ENCODE peak calls at places on chromosomes 13 and 19, in ten cellular contexts. R, T, V, S, G, M, K, C, L and B are unnamed samples.

GRCh38 chr13:28640861-28641599 is 17.9 kb upstream of the POMP start:
- DNase-seq in M (no peak), S (no peak), G (no peak), V (no peak), T (no peak), K (peak), C (no peak), R (peak), L (no peak), B (no peak)

GRCh38 chr19:45496349-45496953 is 396 bp downstream of the RTN2 start:
- DNase-seq in L (no peak), T (no peak), R (no peak), S (peak), G (peak), M (no peak), C (no peak), V (no peak), K (peak), B (no peak)

GRCh38 chr19:632228-633067 is 889 bp downstream of the POLRMT start:
- DNase-seq in V (peak), C (no peak), M (peak), S (no peak), R (no peak), G (no peak), K (no peak), L (no peak), T (no peak), B (no peak)

GRCh38 chr13:109998808-109999528 is 212.6 kb upstream of the IRS2 start:
- DNase-seq in C (no peak), S (no peak), V (no peak), K (no peak), R (no peak), M (no peak), T (no peak), G (no peak), L (no peak), B (no peak)

GRCh38 chr13:44653261-44653660 is 77.1 kb upstream of the TSC22D1 start:
- DNase-seq in T (no peak), G (no peak), C (no peak), V (no peak), L (no peak), M (no peak), S (no peak), K (no peak), R (no peak), B (no peak)

GRCh38 chr13:26679411-26679810 is 81.2 kb downstream of the GPR12 start:
- DNase-seq in L (no peak), R (no peak), T (no peak), G (no peak), C (no peak), S (no peak), K (no peak), M (no peak), V (no peak), B (no peak)

GRCh38 chr19:56139847-56140582 is 1.1 kb upstream of the ZNF444 start:
- DNase-seq in R (no peak), T (no peak), S (no peak), V (no peak), K (no peak), C (no peak), M (no peak), L (no peak), G (peak), B (no peak)

GRCh38 chr19:55018216-55018615 is 19.8 kb downstream of the GP6 start:
- DNase-seq in G (no peak), R (no peak), C (no peak), S (no peak), T (no peak), M (no peak), L (no peak), K (no peak), V (no peak), B (no peak)

GRCh38 chr19:2083174-2083854 is 12.8 kb downstream of the MOB3A start:
- DNase-seq in T (no peak), C (no peak), S (peak), R (peak), L (no peak), V (peak), K (peak), M (no peak), G (no peak), B (no peak)

GRCh38 chr13:107069107-107069776 is 501.3 kb upstream of the ARGLU1 start:
- DNase-seq in M (no peak), L (no peak), C (no peak), K (no peak), R (no peak), V (peak), G (no peak), T (no peak), S (no peak), B (no peak)

GRCh38 chr13:64997438-64997837 is 2232.7 kb downstream of the PCDH9 start:
- DNase-seq in C (no peak), K (no peak), V (no peak), S (no peak), M (no peak), G (no peak), L (no peak), R (no peak), T (no peak), B (no peak)

GRCh38 chr13:84433024-84433423 is 550.8 kb upstream of the SLITRK1 start:
- DNase-seq in V (no peak), L (no peak), T (no peak), S (no peak), M (no peak), C (no peak), G (no peak), R (no peak), K (no peak), B (no peak)

GRCh38 chr13:40983269-40983668 is 35.8 kb downstream of the ELF1 start:
- DNase-seq in K (no peak), C (no peak), M (no peak), S (no peak), L (no peak), T (no peak), G (no peak), R (no peak), V (no peak), B (no peak)

GRCh38 chr13:93411281-93411680 is 184.7 kb downstream of the GPC6 start:
- DNase-seq in T (no peak), M (no peak), G (no peak), C (no peak), R (no peak), V (no peak), L (no peak), S (no peak), K (no peak), B (no peak)

GRCh38 chr19:11420429-11420893 is 1.3 kb upstream of the RGL3 start:
- DNase-seq in K (peak), V (no peak), G (peak), L (peak), R (peak), M (no peak), T (no peak), S (peak), C (no peak), B (no peak)

GRCh38 chr13:89955773-89956172 is 1391.7 kb upstream of the MIR17HG start:
- DNase-seq in T (no peak), R (no peak), V (no peak), S (no peak), M (no peak), C (no peak), K (no peak), L (no peak), G (no peak), B (no peak)

GRCh38 chr19:11551603-11552235 is 7.3 kb downstream of the ELOF1 start:
- DNase-seq in S (peak), G (no peak), C (no peak), K (peak), R (no peak), T (no peak), V (peak), M (no peak), L (no peak), B (no peak)

GRCh38 chr19:17475541-17476115 is 5.3 kb downstream of the SLC27A1 start:
- DNase-seq in T (peak), C (peak), M (peak), G (peak), L (peak), R (peak), K (no peak), V (no peak), S (no peak), B (peak)

GRCh38 chr19:42301646-42302204 is at the start of gene PRR19:
- DNase-seq in G (no peak), R (no peak), L (no peak), M (no peak), S (no peak), C (no peak), K (no peak), V (peak), T (no peak), B (no peak)

GRCh38 chr13:113448885-113449692 is 4.2 kb downstream of the ADPRHL1 start:
- DNase-seq in M (peak), C (no peak), L (no peak), G (peak), S (no peak), K (peak), R (peak), V (peak), T (peak), B (no peak)

GRCh38 chr13:113448545-113448884 is 4.8 kb downstream of the ADPRHL1 start:
- DNase-seq in S (no peak), L (peak), C (no peak), G (peak), R (peak), M (peak), T (peak), K (no peak), V (peak), B (no peak)

GRCh38 chr13:113451951-113452421 is 1.3 kb downstream of the ADPRHL1 start:
- DNase-seq in V (no peak), L (peak), M (no peak), K (no peak), G (no peak), C (no peak), T (no peak), R (peak), S (no peak), B (no peak)

GRCh38 chr13:113447596-113447995 is 5.7 kb downstream of the ADPRHL1 start:
- DNase-seq in S (no peak), T (no peak), G (no peak), L (no peak), V (no peak), K (no peak), M (no peak), C (no peak), R (no peak), B (no peak)

GRCh38 chr13:113449693-113450347 is 3.5 kb downstream of the ADPRHL1 start:
- DNase-seq in M (no peak), S (no peak), C (no peak), K (no peak), V (no peak), G (no peak), R (no peak), T (no peak), L (no peak), B (no peak)
- H3K27ac ChIP-seq in M (peak), S (no peak), C (no peak), K (peak), V (peak), G (peak), R (peak), T (peak), L (peak), B (peak)

GRCh38 chr13:105678072-105678471 is 857.4 kb downstream of the EFNB2 start:
- DNase-seq in C (no peak), R (no peak), T (no peak), K (no peak), L (no peak), G (no peak), S (no peak), M (no peak), V (no peak), B (no peak)
- H3K27ac ChIP-seq in C (no peak), R (no peak), T (no peak), K (no peak), L (no peak), G (no peak), S (no peak), M (no peak), V (no peak), B (no peak)

DNA sequence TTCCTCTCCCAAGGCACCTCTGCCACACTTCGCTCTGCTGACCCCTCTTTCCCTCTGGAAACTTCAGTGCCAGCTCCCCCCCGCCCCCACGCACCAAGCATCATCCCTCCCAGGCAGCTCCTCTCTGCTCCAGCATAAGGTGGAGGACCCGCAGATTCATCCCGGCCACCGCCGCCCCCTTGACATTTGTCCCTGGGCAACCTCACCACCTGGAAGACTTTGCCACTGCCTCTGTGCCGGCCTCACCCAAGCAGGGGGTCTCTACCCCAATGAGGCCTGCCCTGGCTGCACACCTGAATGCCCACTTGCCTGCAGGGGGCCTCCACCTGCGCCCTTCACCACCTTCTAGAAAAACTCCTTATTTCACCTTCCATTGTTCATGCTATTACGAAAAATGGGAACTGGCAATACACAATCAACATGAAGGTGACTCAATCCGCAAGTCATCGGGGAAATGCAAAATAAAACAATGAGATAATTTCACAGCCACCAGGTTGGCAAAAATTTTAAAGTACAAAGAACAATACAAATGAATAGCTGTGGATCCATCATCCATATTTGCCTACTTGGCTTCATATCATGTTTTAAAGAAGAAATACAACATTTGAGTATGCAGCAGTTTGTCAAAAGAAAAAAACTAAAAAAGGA is 21.9 kb downstream of the CCNE1 start:
- DNase-seq in M (no peak), C (no peak), R (no peak), S (peak), T (no peak), K (no peak), G (no peak), V (no peak), L (no peak), B (no peak)
- H3K27ac ChIP-seq in M (no peak), C (no peak), R (no peak), S (no peak), T (no peak), K (no peak), G (no peak), V (no peak), L (no peak), B (no peak)

DNA sequence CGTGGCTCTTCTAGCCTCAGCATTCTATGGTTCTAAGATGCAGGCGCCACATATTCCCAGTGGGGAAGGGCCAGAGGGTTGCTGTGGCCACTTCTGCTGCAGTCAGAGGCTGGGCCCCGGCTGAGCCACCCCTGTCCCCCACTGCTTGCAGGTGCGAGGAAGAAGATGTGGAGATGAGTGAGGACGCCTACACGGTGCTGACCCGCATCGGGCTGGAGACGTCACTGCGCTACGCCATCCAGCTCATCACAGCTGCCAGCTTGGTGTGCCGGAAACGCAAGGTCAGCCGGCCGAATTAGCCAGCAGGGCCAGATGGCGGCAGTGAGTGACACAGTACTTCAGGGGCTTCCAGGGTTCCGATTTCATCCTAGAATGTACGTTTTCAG is 2.0 kb downstream of the LHB start:
- DNase-seq in G (no peak), M (no peak), S (no peak), T (no peak), V (no peak), L (no peak), K (no peak), C (no peak), R (no peak), B (no peak)
- H3K27ac ChIP-seq in G (no peak), M (no peak), S (no peak), T (no peak), V (no peak), L (no peak), K (no peak), C (no peak), R (no peak), B (no peak)

DNA sequence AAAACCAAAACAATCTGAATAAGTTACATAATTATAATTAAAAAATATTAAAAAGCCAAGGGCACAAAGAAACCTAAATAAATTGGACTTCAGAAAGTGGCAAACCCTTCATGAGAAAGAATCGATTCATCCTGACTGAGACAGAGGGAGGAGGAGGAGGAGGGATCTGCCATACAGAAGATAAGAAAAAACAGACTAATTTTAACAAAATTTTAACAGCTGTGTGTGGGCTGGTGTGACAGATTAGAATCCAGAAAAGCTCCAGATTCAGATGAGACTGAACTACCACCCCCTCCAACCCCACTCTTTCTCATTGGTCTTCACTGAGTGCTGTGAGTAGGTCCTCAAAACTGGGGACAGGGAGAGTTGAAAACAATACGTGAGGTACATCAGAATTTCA is 111.5 kb upstream of the HTR2A start:
- DNase-seq in L (no peak), G (no peak), S (no peak), T (no peak), C (no peak), K (no peak), M (no peak), R (no peak), V (no peak), B (no peak)
- H3K27ac ChIP-seq in L (no peak), G (no peak), S (no peak), T (no peak), C (no peak), K (no peak), M (no peak), R (no peak), V (no peak), B (no peak)

DNA sequence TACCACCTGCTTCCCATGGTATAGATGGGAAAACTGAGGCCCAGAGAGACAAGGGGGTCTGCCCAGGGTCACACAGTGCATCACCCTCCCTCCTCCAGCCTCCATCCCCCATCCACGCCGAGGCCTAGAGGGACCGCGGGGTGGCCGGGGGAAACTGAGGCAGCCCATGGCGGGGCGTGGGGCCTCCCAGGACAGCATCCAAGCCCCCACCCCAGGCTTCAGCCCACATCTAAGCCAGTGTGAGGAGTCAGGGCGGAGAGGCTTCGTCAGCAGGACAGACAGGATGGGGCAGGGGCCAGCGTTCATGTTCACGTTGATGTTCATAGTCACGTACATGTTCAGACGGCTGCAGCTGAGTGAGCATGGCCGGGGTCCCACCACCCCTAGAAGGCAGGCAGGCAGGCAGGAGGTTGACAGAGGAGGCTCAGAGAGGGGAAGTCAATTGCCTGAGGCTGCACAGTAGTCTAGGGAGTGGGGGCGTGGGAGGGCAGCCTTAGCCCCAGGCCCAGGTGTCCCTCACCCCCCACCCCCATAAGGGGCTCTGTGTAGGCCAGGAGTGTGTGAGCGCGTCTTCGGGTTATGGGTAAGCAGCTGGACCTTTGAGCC is 23.3 kb downstream of the SMIM24 start:
- DNase-seq in M (no peak), G (no peak), L (no peak), T (no peak), V (no peak), C (no peak), R (no peak), K (no peak), S (peak), B (no peak)
- H3K27ac ChIP-seq in M (no peak), G (peak), L (peak), T (no peak), V (no peak), C (peak), R (peak), K (peak), S (peak), B (peak)

DNA sequence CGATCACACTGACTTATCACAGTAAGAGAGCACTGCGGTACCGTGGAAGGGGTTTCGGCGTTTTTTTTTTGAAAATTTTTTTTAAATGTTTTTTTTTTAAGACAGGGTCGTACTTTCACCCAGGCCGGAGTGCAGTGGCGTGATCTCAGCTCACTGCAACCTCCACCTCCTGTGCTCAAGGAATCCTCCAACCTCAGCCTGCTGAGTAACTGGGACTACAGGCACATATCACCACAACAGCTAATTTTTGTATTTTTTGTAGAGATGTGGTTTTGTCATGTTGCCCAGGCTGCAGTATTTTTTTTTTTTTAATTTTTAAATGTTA is 19.0 kb downstream of the LTBP4 start:
- DNase-seq in L (no peak), T (no peak), V (no peak), M (no peak), G (no peak), K (no peak), R (no peak), C (no peak), S (no peak), B (no peak)
- H3K27ac ChIP-seq in L (peak), T (no peak), V (no peak), M (no peak), G (no peak), K (no peak), R (peak), C (no peak), S (no peak), B (no peak)